ENCODE peak calls at places on chromosomes 13 and 19, in six cellular contexts. K is left lung; N is CD4-positive, alpha-beta memory T cell; X is heart right ventricle; I is brain microvascular endothelial cell; Z is Panc1. D is an unnamed sample.

GRCh38 chr13:76917096-76917495 is 30.9 kb upstream of the KCTD12 start:
- DNase-seq in K (no peak), N (no peak), X (no peak), I (no peak), Z (no peak), D (no peak)

GRCh38 chr13:59960683-59961082 is 203.0 kb downstream of the DIAPH3 start:
- DNase-seq in K (no peak), N (no peak), X (no peak), I (no peak), Z (no peak), D (no peak)

GRCh38 chr13:71240906-71241305 is 626.1 kb downstream of the DACH1 start:
- DNase-seq in K (no peak), N (no peak), X (no peak), I (peak), Z (no peak), D (no peak)

GRCh38 chr13:25708268-25708667 is 336.5 kb downstream of the ATP8A2 start:
- DNase-seq in K (no peak), N (no peak), X (no peak), I (no peak), Z (no peak), D (no peak)

GRCh38 chr13:36758345-36758744 is 60.7 kb upstream of the RFXAP start:
- DNase-seq in K (no peak), N (no peak), X (no peak), I (no peak), Z (no peak), D (peak)

GRCh38 chr13:103289661-103290060 is 223.4 kb upstream of the SLC10A2 start:
- DNase-seq in K (no peak), N (no peak), X (no peak), I (peak), Z (no peak), D (no peak)

GRCh38 chr19:47028372-47028672 is 8.7 kb downstream of the NPAS1 start:
- DNase-seq in K (no peak), N (no peak), X (no peak), I (no peak), Z (no peak), D (no peak)

GRCh38 chr13:26605845-26606244 is 48.4 kb downstream of the WASF3 start:
- DNase-seq in K (no peak), N (no peak), X (no peak), I (no peak), Z (no peak), D (no peak)

GRCh38 chr13:86020350-86021002 is 221.3 kb upstream of the SLITRK6 start:
- DNase-seq in K (no peak), N (no peak), X (no peak), I (peak), Z (no peak), D (no peak)

GRCh38 chr13:114279146-114279545 is 2.3 kb upstream of the UPF3A start:
- DNase-seq in K (no peak), N (no peak), X (no peak), I (no peak), Z (no peak), D (no peak)

GRCh38 chr13:66926200-66926850 is 303.8 kb downstream of the PCDH9 start:
- DNase-seq in K (no peak), N (no peak), X (no peak), I (no peak), Z (no peak), D (no peak)

GRCh38 chr13:23500858-23501257 is 67.4 kb upstream of the SACS start:
- DNase-seq in K (no peak), N (no peak), X (no peak), I (peak), Z (no peak), D (no peak)

GRCh38 chr19:54186351-54186750 is 3.0 kb downstream of the MBOAT7 start:
- DNase-seq in K (no peak), N (no peak), X (no peak), I (no peak), Z (no peak), D (no peak)

GRCh38 chr19:53849237-53849676 is 18.4 kb upstream of the MYADM start:
- DNase-seq in K (no peak), N (no peak), X (no peak), I (peak), Z (no peak), D (no peak)

GRCh38 chr19:22882797-22883196 is 50.7 kb downstream of the ZNF723 start:
- DNase-seq in K (no peak), N (no peak), X (no peak), I (peak), Z (no peak), D (peak)

GRCh38 chr13:33348366-33348765 is 62.8 kb upstream of the STARD13 start:
- DNase-seq in K (no peak), N (no peak), X (no peak), I (no peak), Z (no peak), D (no peak)

GRCh38 chr19:29843180-29844051 is 31.6 kb downstream of the CCNE1 start:
- DNase-seq in K (peak), N (peak), X (peak), I (peak), Z (no peak), D (no peak)

DNA sequence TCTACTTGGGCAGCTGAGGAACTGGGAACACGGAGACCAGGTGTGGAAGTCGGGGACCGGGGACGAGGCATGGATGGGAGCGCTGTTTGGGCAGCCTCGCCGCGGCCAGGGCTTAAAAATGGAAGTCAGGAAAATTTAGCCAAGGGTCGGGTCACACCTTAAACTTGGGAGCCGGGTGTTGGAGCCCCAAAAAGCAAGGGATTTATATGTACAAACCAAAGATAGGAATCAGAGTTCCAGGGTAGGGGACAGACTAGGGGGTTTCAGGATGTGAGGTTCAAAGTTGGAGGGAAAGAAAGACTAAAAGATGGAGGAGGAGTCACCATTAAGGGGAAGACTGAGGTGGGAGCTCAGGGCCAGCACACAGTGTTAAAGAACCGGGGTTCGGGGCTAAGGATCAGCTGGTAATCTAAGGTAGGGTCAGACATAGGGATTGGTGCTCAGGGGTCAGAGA is 530 bp downstream of the FOXA3 start:
- DNase-seq in K (no peak), N (no peak), X (no peak), I (no peak), Z (no peak), D (peak)
- H3K4me3 ChIP-seq in K (no peak), N (no peak), X (no peak), I (no peak), Z (peak), D (peak)

GRCh38 chr19:14553042-14553938 is 18.6 kb downstream of the NDUFB7 start:
- DNase-seq in K (no peak), N (no peak), X (no peak), I (no peak), Z (no peak), D (no peak)
- H3K27ac ChIP-seq in K (no peak), N (peak), X (no peak), I (no peak), Z (peak), D (no peak)

GRCh38 chr19:42402376-42403116 is 12.4 kb upstream of the CNFN start:
- DNase-seq in K (no peak), N (no peak), X (no peak), I (no peak), Z (no peak), D (no peak)

GRCh38 chr19:42397315-42398166 is 7.4 kb upstream of the CNFN start:
- DNase-seq in K (no peak), N (no peak), X (no peak), I (no peak), Z (no peak), D (no peak)

GRCh38 chr19:42400404-42400803 is 10.3 kb upstream of the CNFN start:
- DNase-seq in K (no peak), N (no peak), X (no peak), I (no peak), Z (no peak), D (no peak)

GRCh38 chr19:42403586-42403985 is 13.5 kb upstream of the CNFN start:
- DNase-seq in K (no peak), N (no peak), X (no peak), I (no peak), Z (no peak), D (no peak)

GRCh38 chr19:42401365-42402303 is 11.5 kb upstream of the CNFN start:
- DNase-seq in K (peak), N (peak), X (peak), I (peak), Z (no peak), D (peak)
- H3K4me3 ChIP-seq in K (peak), N (peak), X (peak), I (peak), Z (peak), D (peak)

GRCh38 chr13:46804391-46804815 is 7.4 kb upstream of the ESD start:
- DNase-seq in K (no peak), N (no peak), X (no peak), I (peak), Z (peak), D (no peak)
- H3K27ac ChIP-seq in K (no peak), N (no peak), X (no peak), I (peak), Z (no peak), D (no peak)

DNA sequence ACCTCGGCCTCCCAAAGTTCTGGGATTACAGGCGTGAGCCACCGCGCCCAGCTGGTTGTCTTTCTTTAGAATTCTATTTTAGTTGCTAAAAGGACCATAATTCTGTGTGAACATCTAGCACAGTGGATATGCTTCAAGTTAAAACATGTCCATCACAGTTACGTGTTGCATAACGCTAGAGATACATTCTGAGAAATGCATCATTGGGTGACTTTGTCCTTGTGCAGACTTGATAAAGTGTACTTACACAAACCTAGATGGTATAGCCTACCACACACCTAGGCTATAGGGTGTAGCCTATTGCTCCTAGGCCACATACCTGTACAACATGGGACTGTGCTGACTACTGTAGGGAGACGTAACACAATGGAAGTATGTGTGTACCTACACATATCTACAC is 35.4 kb downstream of the DOCK9 start:
- DNase-seq in K (no peak), N (no peak), X (no peak), I (no peak), Z (no peak), D (no peak)
- H3K4me3 ChIP-seq in K (no peak), N (no peak), X (no peak), I (no peak), Z (no peak), D (no peak)

GRCh38 chr13:50521191-50521590 is 322.3 kb downstream of the DLEU7 start:
- DNase-seq in K (no peak), N (no peak), X (no peak), I (no peak), Z (no peak), D (no peak)
- H3K27ac ChIP-seq in K (peak), N (no peak), X (no peak), I (no peak), Z (peak), D (no peak)

DNA sequence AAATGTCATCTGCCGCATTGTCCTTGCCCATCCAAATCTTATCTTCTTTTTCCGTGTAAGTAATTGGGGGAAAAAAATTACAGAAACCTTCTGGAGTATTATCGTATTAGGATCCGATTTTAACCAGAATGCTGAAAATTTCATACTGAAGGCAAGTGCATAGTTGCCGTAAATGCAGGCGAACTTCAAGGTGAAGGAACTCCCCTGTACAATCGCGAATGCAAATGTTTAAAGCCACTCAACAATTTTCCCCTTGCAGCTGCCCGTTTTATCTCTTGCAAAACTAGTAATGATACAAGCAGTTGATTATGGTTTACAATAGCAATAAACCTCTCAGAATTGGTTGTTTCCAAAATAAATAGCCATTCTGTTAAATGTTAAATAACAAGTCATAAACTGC is 105.6 kb downstream of the DNAJC15 start:
- DNase-seq in K (no peak), N (no peak), X (no peak), I (no peak), Z (no peak), D (no peak)
- H3K4me3 ChIP-seq in K (no peak), N (no peak), X (peak), I (no peak), Z (no peak), D (no peak)

GRCh38 chr13:51519839-51520238 is 64.4 kb upstream of the WDFY2 start:
- DNase-seq in K (no peak), N (no peak), X (no peak), I (no peak), Z (no peak), D (no peak)
- H3K27ac ChIP-seq in K (no peak), N (no peak), X (no peak), I (no peak), Z (no peak), D (no peak)

DNA sequence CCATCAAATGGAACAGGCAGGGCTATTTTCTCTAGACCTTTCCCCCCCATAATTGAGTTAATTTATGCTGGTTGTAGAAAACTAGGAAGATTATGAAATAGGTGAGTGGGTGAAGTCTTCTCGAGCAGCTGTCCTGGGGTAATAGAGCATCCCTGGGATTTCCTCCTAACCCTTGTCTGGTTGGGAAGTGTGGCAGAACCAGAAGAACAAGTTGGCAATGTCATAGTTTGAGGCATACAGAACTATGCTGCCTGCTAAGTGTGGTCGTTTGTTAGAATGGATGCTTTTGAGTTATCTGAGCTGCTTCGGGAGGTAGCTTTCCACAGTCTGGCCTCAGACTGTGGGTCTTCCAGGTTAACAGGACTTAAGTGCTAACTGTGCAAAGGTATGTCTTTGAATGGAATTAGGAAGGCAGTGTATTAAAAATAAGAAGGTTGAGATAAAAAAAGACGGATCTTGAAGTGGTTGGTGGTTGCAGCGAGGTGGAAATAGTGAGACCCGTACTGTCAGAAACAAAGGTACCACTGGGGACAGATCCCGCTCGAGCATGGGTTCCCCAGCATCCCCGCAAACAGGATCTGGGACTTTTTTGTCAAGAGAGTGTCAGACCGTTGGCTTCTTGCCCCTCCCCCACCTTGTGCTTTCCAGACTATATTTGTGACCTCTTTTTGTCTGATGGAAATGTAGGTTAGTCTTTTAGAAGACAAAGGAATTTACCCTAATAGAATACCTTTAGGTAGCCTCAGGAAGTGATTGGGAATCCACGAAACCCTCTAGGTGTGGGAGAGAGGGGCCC is 4.0 kb downstream of the GATAD2A start:
- DNase-seq in K (no peak), N (peak), X (no peak), I (no peak), Z (no peak), D (no peak)
- H3K4me3 ChIP-seq in K (no peak), N (no peak), X (no peak), I (no peak), Z (no peak), D (no peak)

GRCh38 chr13:22061806-22062391 is 391.0 kb downstream of the FGF9 start:
- DNase-seq in K (no peak), N (peak), X (no peak), I (no peak), Z (no peak), D (peak)

GRCh38 chr13:22062478-22063205 is 391.8 kb downstream of the FGF9 start:
- DNase-seq in K (no peak), N (peak), X (no peak), I (no peak), Z (no peak), D (no peak)

GRCh38 chr13:22060187-22060586 is 389.3 kb downstream of the FGF9 start:
- DNase-seq in K (no peak), N (no peak), X (no peak), I (no peak), Z (no peak), D (no peak)

GRCh38 chr13:22063416-22064124 is 392.7 kb downstream of the FGF9 start:
- DNase-seq in K (no peak), N (no peak), X (no peak), I (no peak), Z (no peak), D (no peak)

DNA sequence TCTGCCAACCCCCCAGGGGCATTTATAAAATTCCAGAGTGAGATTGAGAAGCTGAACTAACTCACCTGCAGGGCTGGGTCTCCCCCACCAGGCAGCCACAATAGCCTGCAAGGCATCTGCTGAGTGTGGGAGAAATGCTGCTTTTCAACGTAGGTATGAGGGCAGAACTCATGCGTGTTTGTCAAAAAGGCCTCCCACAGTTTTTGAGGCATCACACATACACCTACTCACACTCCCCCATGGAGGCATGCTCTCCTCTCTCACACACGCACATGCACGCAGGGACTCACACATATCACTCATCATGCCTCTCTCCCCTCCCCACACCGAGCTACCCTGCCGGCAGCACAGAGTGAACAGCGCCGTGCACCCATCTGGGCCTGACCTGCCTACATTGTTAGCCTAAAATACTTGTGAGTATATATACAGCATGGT is 390.5 kb downstream of the FGF9 start:
- DNase-seq in K (no peak), N (peak), X (no peak), I (no peak), Z (no peak), D (peak)
- H3K27ac ChIP-seq in K (peak), N (peak), X (no peak), I (no peak), Z (no peak), D (peak)